ENCODE peak calls at places on chromosomes 7 and 10, in ten cellular contexts. One of them, this sample, is unnamed.

GRCh38 chr7:98278936-98279335 is 2.5 kb upstream of the BRI3 start:
- DNase-seq in fibroblast of mammary gland: no peak
- DNase-seq in stomach: no peak
- DNase-seq in cardiac muscle cell: no peak
- DNase-seq in GM12878: no peak
- DNase-seq in mucosa of descending colon: no peak
- DNase-seq in keratinocyte: no peak
- DNase-seq in ovary: no peak
- DNase-seq in cardiac fibroblast: no peak
- DNase-seq in transverse colon: no peak
- DNase-seq in this sample: no peak

GRCh38 chr7:46881507-46882127 is 700.3 kb downstream of the TNS3 start:
- DNase-seq in fibroblast of mammary gland: no peak
- DNase-seq in stomach: no peak
- DNase-seq in cardiac muscle cell: peak
- DNase-seq in GM12878: no peak
- DNase-seq in mucosa of descending colon: no peak
- DNase-seq in keratinocyte: peak
- DNase-seq in ovary: no peak
- DNase-seq in cardiac fibroblast: no peak
- DNase-seq in transverse colon: no peak
- DNase-seq in this sample: no peak

GRCh38 chr10:69911571-69912528 is 110.1 kb downstream of the COL13A1 start:
- DNase-seq in fibroblast of mammary gland: peak
- DNase-seq in stomach: peak
- DNase-seq in cardiac muscle cell: peak
- DNase-seq in GM12878: no peak
- DNase-seq in mucosa of descending colon: no peak
- DNase-seq in keratinocyte: no peak
- DNase-seq in ovary: peak
- DNase-seq in cardiac fibroblast: peak
- DNase-seq in transverse colon: no peak
- DNase-seq in this sample: no peak

GRCh38 chr7:130369110-130369711 is 11.1 kb upstream of the CPA1 start:
- DNase-seq in fibroblast of mammary gland: peak
- DNase-seq in stomach: no peak
- DNase-seq in cardiac muscle cell: peak
- DNase-seq in GM12878: no peak
- DNase-seq in mucosa of descending colon: no peak
- DNase-seq in keratinocyte: no peak
- DNase-seq in ovary: peak
- DNase-seq in cardiac fibroblast: peak
- DNase-seq in transverse colon: no peak
- DNase-seq in this sample: no peak

GRCh38 chr10:132293416-132294195 is 14.1 kb downstream of the STK32C start:
- DNase-seq in fibroblast of mammary gland: no peak
- DNase-seq in stomach: no peak
- DNase-seq in cardiac muscle cell: no peak
- DNase-seq in GM12878: no peak
- DNase-seq in mucosa of descending colon: peak
- DNase-seq in keratinocyte: no peak
- DNase-seq in ovary: peak
- DNase-seq in cardiac fibroblast: no peak
- DNase-seq in transverse colon: peak
- DNase-seq in this sample: no peak

GRCh38 chr10:86211691-86212390 is 154.8 kb downstream of the GRID1 start:
- DNase-seq in fibroblast of mammary gland: no peak
- DNase-seq in stomach: no peak
- DNase-seq in cardiac muscle cell: no peak
- DNase-seq in GM12878: no peak
- DNase-seq in mucosa of descending colon: no peak
- DNase-seq in keratinocyte: no peak
- DNase-seq in ovary: no peak
- DNase-seq in cardiac fibroblast: no peak
- DNase-seq in transverse colon: no peak
- DNase-seq in this sample: no peak

GRCh38 chr7:35839860-35840854 is 39.3 kb downstream of the SEPTIN7 start:
- DNase-seq in fibroblast of mammary gland: peak
- DNase-seq in stomach: no peak
- DNase-seq in cardiac muscle cell: peak
- DNase-seq in GM12878: no peak
- DNase-seq in mucosa of descending colon: no peak
- DNase-seq in keratinocyte: no peak
- DNase-seq in ovary: no peak
- DNase-seq in cardiac fibroblast: no peak
- DNase-seq in transverse colon: no peak
- DNase-seq in this sample: no peak

GRCh38 chr7:73703985-73704639 is 15.4 kb downstream of the STX1A start:
- DNase-seq in fibroblast of mammary gland: peak
- DNase-seq in stomach: peak
- DNase-seq in cardiac muscle cell: peak
- DNase-seq in GM12878: no peak
- DNase-seq in mucosa of descending colon: peak
- DNase-seq in keratinocyte: no peak
- DNase-seq in ovary: peak
- DNase-seq in cardiac fibroblast: peak
- DNase-seq in transverse colon: peak
- DNase-seq in this sample: peak

DNA sequence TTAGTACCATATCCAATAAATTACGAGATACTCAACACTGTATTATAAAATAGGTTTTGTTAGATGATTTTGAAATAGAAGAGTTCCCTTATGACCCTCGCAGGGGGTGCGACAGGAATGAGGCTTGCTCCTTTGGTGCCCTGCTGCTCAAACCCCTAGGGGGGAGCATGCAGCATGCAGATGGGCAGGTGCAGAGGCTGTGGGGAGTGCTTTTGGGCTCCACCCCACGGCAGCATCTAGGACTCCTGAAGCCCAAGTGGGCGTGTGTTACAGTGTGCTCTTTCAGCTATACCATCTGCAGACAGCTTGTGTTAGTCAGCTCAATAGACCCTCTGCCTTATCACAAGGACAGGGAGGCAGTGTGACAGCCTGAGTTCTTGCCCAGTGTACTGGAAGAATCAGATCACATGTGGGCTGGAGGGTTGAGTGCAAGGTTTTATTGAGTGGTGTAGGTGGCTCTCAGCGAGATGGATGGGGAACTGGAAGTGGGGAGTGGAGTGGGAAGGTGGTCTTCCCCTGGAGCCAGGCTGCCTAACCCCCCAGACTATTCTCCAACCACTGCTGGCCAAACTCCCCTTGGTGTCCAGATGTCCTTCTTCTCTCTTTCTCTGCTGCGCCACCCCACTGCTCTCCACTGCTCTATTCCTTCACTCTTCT is 3.1 kb upstream of the MRC1 start:
- DNase-seq in fibroblast of mammary gland: no peak
- DNase-seq in stomach: no peak
- DNase-seq in cardiac muscle cell: no peak
- DNase-seq in GM12878: no peak
- DNase-seq in mucosa of descending colon: no peak
- DNase-seq in keratinocyte: no peak
- DNase-seq in ovary: no peak
- DNase-seq in cardiac fibroblast: no peak
- DNase-seq in transverse colon: no peak
- DNase-seq in this sample: peak
- TF ChIP-seq CTCF in fibroblast of mammary gland: peak
- TF ChIP-seq CTCF in stomach: no peak
- TF ChIP-seq CTCF in cardiac muscle cell: no peak
- TF ChIP-seq CTCF in GM12878: peak
- TF ChIP-seq CTCF in mucosa of descending colon: no peak
- TF ChIP-seq CTCF in keratinocyte: peak
- TF ChIP-seq CTCF in ovary: no peak
- TF ChIP-seq CTCF in cardiac fibroblast: no peak
- TF ChIP-seq CTCF in transverse colon: no peak
- TF ChIP-seq CTCF in this sample: peak

DNA sequence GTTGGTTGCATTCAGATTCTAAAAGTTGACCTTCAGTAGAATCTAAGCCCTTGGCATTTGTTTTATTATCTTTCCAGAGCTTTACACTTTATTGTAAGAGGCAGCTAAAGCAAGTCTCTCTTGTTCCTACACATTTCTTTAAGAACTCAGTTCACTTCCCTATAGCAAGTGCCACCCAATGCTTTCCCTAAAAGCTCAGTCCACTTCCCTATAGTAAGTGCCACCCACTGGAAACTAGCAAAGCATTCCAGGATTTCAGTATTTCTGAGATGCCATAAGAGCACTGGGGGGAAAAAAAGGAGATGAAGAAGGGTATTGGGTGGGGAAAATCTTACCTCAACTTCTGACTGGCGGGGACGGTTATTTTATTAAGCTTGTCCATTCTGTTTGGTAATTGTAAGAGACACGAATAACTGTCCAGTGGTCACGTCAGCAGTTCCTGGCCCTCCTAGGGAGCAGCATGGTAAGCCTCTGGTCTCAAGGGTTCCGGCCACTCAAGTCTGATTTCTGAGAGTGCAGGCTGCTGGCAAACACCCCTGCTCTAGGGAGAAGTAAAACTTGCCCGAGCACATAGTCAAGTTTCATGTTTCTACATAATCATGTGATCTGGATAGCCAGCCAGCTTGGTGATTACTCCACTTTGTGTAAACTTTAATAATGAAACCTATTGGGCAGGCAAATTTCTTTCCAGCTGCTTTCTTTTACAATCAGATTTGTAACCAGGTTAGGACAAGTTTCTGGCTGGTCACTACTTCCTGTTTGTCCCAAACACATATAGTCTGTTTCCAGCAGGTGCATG is at the start of gene BLNK:
- DNase-seq in fibroblast of mammary gland: peak
- DNase-seq in stomach: peak
- DNase-seq in cardiac muscle cell: peak
- DNase-seq in GM12878: peak
- DNase-seq in mucosa of descending colon: peak
- DNase-seq in keratinocyte: no peak
- DNase-seq in ovary: no peak
- DNase-seq in cardiac fibroblast: peak
- DNase-seq in transverse colon: peak
- DNase-seq in this sample: peak
- H3K4me3 ChIP-seq in fibroblast of mammary gland: no peak
- H3K4me3 ChIP-seq in stomach: peak
- H3K4me3 ChIP-seq in cardiac muscle cell: no peak
- H3K4me3 ChIP-seq in GM12878: peak
- H3K4me3 ChIP-seq in mucosa of descending colon: no peak
- H3K4me3 ChIP-seq in keratinocyte: peak
- H3K4me3 ChIP-seq in ovary: no peak
- H3K4me3 ChIP-seq in cardiac fibroblast: no peak
- H3K4me3 ChIP-seq in transverse colon: peak
- H3K4me3 ChIP-seq in this sample: peak

GRCh38 chr7:102044641-102044983 is 227.2 kb downstream of the CUX1 start:
- DNase-seq in fibroblast of mammary gland: no peak
- DNase-seq in stomach: no peak
- DNase-seq in cardiac muscle cell: no peak
- DNase-seq in GM12878: no peak
- DNase-seq in mucosa of descending colon: no peak
- DNase-seq in keratinocyte: no peak
- DNase-seq in ovary: no peak
- DNase-seq in cardiac fibroblast: no peak
- DNase-seq in transverse colon: no peak
- DNase-seq in this sample: no peak

GRCh38 chr7:102047167-102047566 is 229.7 kb downstream of the CUX1 start:
- DNase-seq in fibroblast of mammary gland: no peak
- DNase-seq in stomach: no peak
- DNase-seq in cardiac muscle cell: no peak
- DNase-seq in GM12878: no peak
- DNase-seq in mucosa of descending colon: no peak
- DNase-seq in keratinocyte: no peak
- DNase-seq in ovary: no peak
- DNase-seq in cardiac fibroblast: no peak
- DNase-seq in transverse colon: no peak
- DNase-seq in this sample: no peak

GRCh38 chr7:102045681-102046372 is 228.4 kb downstream of the CUX1 start:
- DNase-seq in fibroblast of mammary gland: no peak
- DNase-seq in stomach: no peak
- DNase-seq in cardiac muscle cell: no peak
- DNase-seq in GM12878: peak
- DNase-seq in mucosa of descending colon: no peak
- DNase-seq in keratinocyte: no peak
- DNase-seq in ovary: no peak
- DNase-seq in cardiac fibroblast: no peak
- DNase-seq in transverse colon: no peak
- DNase-seq in this sample: no peak

GRCh38 chr7:102046373-102047117 is 229.1 kb downstream of the CUX1 start:
- DNase-seq in fibroblast of mammary gland: peak
- DNase-seq in stomach: no peak
- DNase-seq in cardiac muscle cell: no peak
- DNase-seq in GM12878: no peak
- DNase-seq in mucosa of descending colon: no peak
- DNase-seq in keratinocyte: no peak
- DNase-seq in ovary: peak
- DNase-seq in cardiac fibroblast: peak
- DNase-seq in transverse colon: no peak
- DNase-seq in this sample: no peak

GRCh38 chr7:102044984-102045673 is 227.7 kb downstream of the CUX1 start:
- DNase-seq in fibroblast of mammary gland: peak
- DNase-seq in stomach: peak
- DNase-seq in cardiac muscle cell: peak
- DNase-seq in GM12878: no peak
- DNase-seq in mucosa of descending colon: no peak
- DNase-seq in keratinocyte: no peak
- DNase-seq in ovary: peak
- DNase-seq in cardiac fibroblast: peak
- DNase-seq in transverse colon: no peak
- DNase-seq in this sample: no peak
- TF ChIP-seq CTCF in fibroblast of mammary gland: no peak
- TF ChIP-seq CTCF in stomach: no peak
- TF ChIP-seq CTCF in cardiac muscle cell: no peak
- TF ChIP-seq CTCF in GM12878: no peak
- TF ChIP-seq CTCF in mucosa of descending colon: no peak
- TF ChIP-seq CTCF in keratinocyte: no peak
- TF ChIP-seq CTCF in ovary: no peak
- TF ChIP-seq CTCF in cardiac fibroblast: no peak
- TF ChIP-seq CTCF in transverse colon: no peak
- TF ChIP-seq CTCF in this sample: no peak

GRCh38 chr7:19403691-19404090 is 258.5 kb upstream of the FERD3L start:
- DNase-seq in fibroblast of mammary gland: no peak
- DNase-seq in stomach: no peak
- DNase-seq in cardiac muscle cell: no peak
- DNase-seq in GM12878: no peak
- DNase-seq in mucosa of descending colon: no peak
- DNase-seq in keratinocyte: no peak
- DNase-seq in ovary: no peak
- DNase-seq in cardiac fibroblast: no peak
- DNase-seq in transverse colon: no peak
- DNase-seq in this sample: no peak

GRCh38 chr7:19407270-19407669 is 262.0 kb upstream of the FERD3L start:
- DNase-seq in fibroblast of mammary gland: no peak
- DNase-seq in stomach: no peak
- DNase-seq in cardiac muscle cell: no peak
- DNase-seq in GM12878: no peak
- DNase-seq in mucosa of descending colon: no peak
- DNase-seq in keratinocyte: no peak
- DNase-seq in ovary: no peak
- DNase-seq in cardiac fibroblast: no peak
- DNase-seq in transverse colon: no peak
- DNase-seq in this sample: no peak

GRCh38 chr7:19401461-19401860 is 256.2 kb upstream of the FERD3L start:
- DNase-seq in fibroblast of mammary gland: no peak
- DNase-seq in stomach: no peak
- DNase-seq in cardiac muscle cell: no peak
- DNase-seq in GM12878: no peak
- DNase-seq in mucosa of descending colon: no peak
- DNase-seq in keratinocyte: no peak
- DNase-seq in ovary: no peak
- DNase-seq in cardiac fibroblast: no peak
- DNase-seq in transverse colon: no peak
- DNase-seq in this sample: no peak

GRCh38 chr7:19405546-19405945 is 260.3 kb upstream of the FERD3L start:
- DNase-seq in fibroblast of mammary gland: peak
- DNase-seq in stomach: no peak
- DNase-seq in cardiac muscle cell: peak
- DNase-seq in GM12878: no peak
- DNase-seq in mucosa of descending colon: no peak
- DNase-seq in keratinocyte: no peak
- DNase-seq in ovary: no peak
- DNase-seq in cardiac fibroblast: peak
- DNase-seq in transverse colon: no peak
- DNase-seq in this sample: no peak

GRCh38 chr7:19404912-19405329 is 259.7 kb upstream of the FERD3L start:
- DNase-seq in fibroblast of mammary gland: peak
- DNase-seq in stomach: no peak
- DNase-seq in cardiac muscle cell: peak
- DNase-seq in GM12878: no peak
- DNase-seq in mucosa of descending colon: no peak
- DNase-seq in keratinocyte: peak
- DNase-seq in ovary: no peak
- DNase-seq in cardiac fibroblast: peak
- DNase-seq in transverse colon: no peak
- DNase-seq in this sample: no peak
- H3K4me3 ChIP-seq in fibroblast of mammary gland: peak
- H3K4me3 ChIP-seq in stomach: no peak
- H3K4me3 ChIP-seq in cardiac muscle cell: no peak
- H3K4me3 ChIP-seq in GM12878: no peak
- H3K4me3 ChIP-seq in mucosa of descending colon: no peak
- H3K4me3 ChIP-seq in keratinocyte: no peak
- H3K4me3 ChIP-seq in ovary: no peak
- H3K4me3 ChIP-seq in cardiac fibroblast: no peak
- H3K4me3 ChIP-seq in transverse colon: no peak
- H3K4me3 ChIP-seq in this sample: no peak

This sample was measured in OCI-LY7.